ENCODE peak calls at places on chromosomes 2 and 18, in ten cellular contexts. Y, E, X, H, K, J, O, I, S and U are unnamed samples.

GRCh38 chr2:33577660-33578059 is 21.4 kb downstream of the FAM98A start:
- DNase-seq in X (no peak), J (no peak), S (no peak), H (no peak), I (peak; percentile 28), K (peak; percentile 38), O (no peak), Y (no peak), E (no peak), U (no peak)

GRCh38 chr2:134240061-134240460 is 13.8 kb upstream of the MGAT5 start:
- DNase-seq in H (no peak), E (no peak), S (no peak), J (no peak), I (no peak), X (no peak), K (no peak), O (no peak), Y (no peak), U (no peak)

GRCh38 chr2:205700331-205701132 is 18.2 kb downstream of the NRP2 start:
- DNase-seq in O (no peak), H (no peak), K (peak; percentile 97), J (no peak), Y (no peak), S (no peak), X (peak; percentile 65), I (peak; percentile 68), E (peak; percentile 41), U (no peak)

GRCh38 chr2:2252179-2252578 is 78.9 kb downstream of the MYT1L start:
- DNase-seq in K (no peak), J (no peak), E (no peak), H (no peak), S (no peak), I (no peak), O (no peak), Y (no peak), X (no peak), U (no peak)

GRCh38 chr2:234298916-234299315 is 198.0 kb downstream of the ARL4C start:
- DNase-seq in X (no peak), H (no peak), J (no peak), Y (no peak), K (no peak), O (no peak), S (no peak), I (no peak), E (no peak), U (no peak)

GRCh38 chr2:64283641-64284371 is 139.6 kb upstream of the PELI1 start:
- DNase-seq in X (no peak), E (no peak), H (peak; percentile 60), S (no peak), Y (no peak), O (no peak), J (no peak), I (no peak), K (no peak), U (no peak)

GRCh38 chr2:186822323-186822722 is 26.6 kb downstream of the ZSWIM2 start:
- DNase-seq in O (no peak), I (no peak), H (no peak), E (no peak), S (no peak), Y (no peak), X (no peak), K (no peak), J (no peak), U (no peak)

GRCh38 chr2:120421126-120421829 is 75.3 kb downstream of the INHBB start:
- DNase-seq in H (peak; percentile 3), X (no peak), O (no peak), J (no peak), I (no peak), Y (no peak), S (no peak), E (no peak), K (no peak), U (no peak)

GRCh38 chr18:33113421-33113820 is 327.1 kb downstream of the CCDC178 start:
- DNase-seq in Y (no peak), J (no peak), K (no peak), S (no peak), I (no peak), H (no peak), E (no peak), X (no peak), O (no peak), U (no peak)

GRCh38 chr2:118539290-118539689 is 308.2 kb downstream of the EN1 start:
- DNase-seq in O (no peak), I (peak; percentile 52), H (no peak), S (no peak), X (no peak), E (no peak), Y (no peak), J (no peak), K (peak; percentile 46), U (peak; percentile 5)

GRCh38 chr2:235954281-235954680 is 213.9 kb downstream of the GBX2 start:
- DNase-seq in J (no peak), I (no peak), H (no peak), X (no peak), S (no peak), K (no peak), Y (no peak), E (no peak), O (no peak), U (no peak)

GRCh38 chr2:173436088-173436487 is 81.4 kb downstream of the CDCA7 start:
- DNase-seq in J (no peak), X (no peak), E (no peak), I (no peak), H (no peak), S (no peak), Y (no peak), O (no peak), K (no peak), U (no peak)

GRCh38 chr2:74763962-74764428 is 69.9 kb upstream of the HK2 start:
- DNase-seq in I (no peak), X (no peak), H (no peak), O (no peak), Y (no peak), E (no peak), K (no peak), S (no peak), J (no peak), U (no peak)

GRCh38 chr2:191304939-191305875 is 60.0 kb downstream of the MYO1B start:
- DNase-seq in J (no peak), H (peak; percentile 82), E (no peak), X (no peak), S (no peak), O (no peak), Y (no peak), K (peak; percentile 78), I (peak; percentile 97), U (no peak)
- H3K4me3 ChIP-seq in J (no peak overlapping the region), H (no peak overlapping the region), E (no peak overlapping the region), X (no peak overlapping the region), S (no peak overlapping the region), O (no peak overlapping the region), Y (no peak overlapping the region), K (no peak overlapping the region), I (peak overlapping the region; percentile 31), U (no peak overlapping the region)

GRCh38 chr2:197423307-197423706 is 11.5 kb downstream of the SF3B1 start:
- DNase-seq in E (no peak), I (no peak), X (no peak), H (no peak), O (no peak), K (no peak), Y (no peak), J (no peak), S (no peak), U (no peak)

GRCh38 chr2:197427986-197428385 is 6.8 kb downstream of the SF3B1 start:
- DNase-seq in X (no peak), S (no peak), O (no peak), J (no peak), Y (no peak), H (no peak), K (no peak), I (no peak), E (no peak), U (no peak)

GRCh38 chr2:197427204-197427603 is 7.6 kb downstream of the SF3B1 start:
- DNase-seq in X (no peak), Y (no peak), E (no peak), K (no peak), O (no peak), J (no peak), H (no peak), I (no peak), S (no peak), U (no peak)

GRCh38 chr2:197426723-197427122 is 8.1 kb downstream of the SF3B1 start:
- DNase-seq in X (no peak), E (no peak), J (no peak), Y (no peak), S (no peak), I (no peak), O (no peak), H (no peak), K (no peak), U (no peak)

DNA sequence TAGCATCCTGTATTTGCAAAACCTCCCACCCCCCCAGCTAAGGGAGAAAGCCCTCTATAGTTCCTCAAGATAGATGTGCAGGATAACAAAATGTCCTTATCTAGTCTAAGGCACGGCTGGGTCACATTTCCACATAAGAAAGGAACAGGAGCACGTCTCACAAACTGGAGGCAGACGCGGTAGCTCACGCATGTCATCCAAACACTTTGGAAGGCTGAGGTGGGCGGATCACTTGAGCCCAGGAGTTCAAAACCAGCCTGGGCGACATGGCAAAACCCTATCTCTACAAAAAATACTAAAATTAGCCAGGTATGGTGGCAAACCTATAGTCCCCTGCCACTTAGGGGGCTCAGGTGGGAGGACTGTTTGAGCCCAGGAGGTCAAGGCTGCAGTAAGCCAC is 9.3 kb downstream of the SF3B1 start:
- DNase-seq in O (no peak), J (no peak), S (no peak), X (no peak), K (no peak), H (no peak), E (no peak), I (no peak), Y (no peak), U (no peak)
- H3K4me3 ChIP-seq in O (no peak overlapping the region), J (no peak overlapping the region), S (no peak overlapping the region), X (no peak overlapping the region), K (no peak overlapping the region), H (no peak overlapping the region), E (no peak overlapping the region), I (no peak overlapping the region), Y (no peak overlapping the region), U (no peak overlapping the region)

GRCh38 chr18:50558948-50559749 is 738 bp upstream of the MAPK4 start:
- DNase-seq in J (peak; percentile 74), I (no peak), Y (peak; percentile 18), X (no peak), H (no peak), K (no peak), E (no peak), O (no peak), S (no peak), U (no peak)
- H3K4me3 ChIP-seq in J (no peak overlapping the region), I (no peak overlapping the region), Y (peak overlapping the region; percentile 91), X (peak overlapping the region; percentile 50), H (peak overlapping the region; percentile 61), K (no peak overlapping the region), E (peak overlapping the region; percentile 52), O (peak overlapping the region; percentile 43), S (no peak overlapping the region), U (peak overlapping the region; percentile 42)

DNA sequence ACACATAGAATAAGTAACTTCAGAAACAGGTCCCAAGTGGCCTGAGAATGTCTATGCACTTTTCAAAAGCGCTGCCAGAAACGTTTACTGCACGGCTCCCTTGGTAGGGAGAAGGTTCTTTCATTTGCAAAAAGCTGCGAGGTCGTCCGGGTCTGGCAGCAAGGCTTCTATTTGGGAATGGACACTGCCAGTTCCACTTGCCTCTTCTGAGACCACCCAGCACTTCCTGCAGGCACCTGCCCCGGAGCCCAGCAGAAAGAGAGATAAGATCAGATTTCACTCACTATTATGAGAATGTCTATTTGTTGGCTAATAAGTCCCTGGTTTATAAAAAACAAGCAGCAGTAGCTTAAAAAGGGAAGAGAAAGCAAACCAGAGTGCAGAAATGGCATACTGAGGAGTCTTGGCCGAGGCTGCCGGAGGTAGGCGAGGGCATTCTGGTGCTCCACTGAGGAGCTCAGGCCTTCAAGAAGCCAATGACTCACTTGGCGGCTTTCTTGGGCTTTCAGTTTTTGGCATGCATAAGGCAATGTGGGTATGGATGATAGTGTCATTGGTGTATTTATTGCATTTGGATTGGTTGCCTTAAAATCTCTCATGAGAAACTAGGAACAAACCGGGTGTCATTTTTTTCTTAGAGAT is 119.4 kb upstream of the ARL5A start:
- DNase-seq in Y (peak; percentile 12), X (peak; percentile 51), O (no peak), E (no peak), I (peak; percentile 43), J (no peak), H (no peak), K (peak; percentile 5), S (no peak), U (no peak)
- H3K4me3 ChIP-seq in Y (no peak overlapping the region), X (peak overlapping the region; percentile 36), O (no peak overlapping the region), E (no peak overlapping the region), I (no peak overlapping the region), J (peak overlapping the region; percentile 20), H (no peak overlapping the region), K (no peak overlapping the region), S (no peak overlapping the region), U (peak overlapping the region; percentile 11)